ENCODE peak calls at places on chromosomes 7 and 10, in ten cellular contexts. O is lung, F is left ventricle myocardium inferior, N is coronary artery, P is ascending aorta, S is tibial nerve, G is psoas muscle, M is bronchial epithelial cell, U is right atrium auricular region, L is choroid plexus epithelial cell. I is an unnamed sample.

GRCh38 chr10:683448-684071 is 5.9 kb downstream of the DIP2C start:
- DNase-seq in O (no peak), F (no peak), N (no peak), P (peak), S (no peak), G (peak), M (no peak), U (no peak), L (peak), I (no peak)

GRCh38 chr7:141113131-141113530 is 39.3 kb downstream of the TMEM178B start:
- DNase-seq in O (no peak), F (no peak), N (no peak), P (no peak), S (no peak), G (no peak), M (no peak), U (no peak), L (no peak), I (no peak)

GRCh38 chr10:115335366-115335765 is 242.2 kb downstream of the ATRNL1 start:
- DNase-seq in O (no peak), F (no peak), N (no peak), P (no peak), S (no peak), G (no peak), M (peak), U (no peak), L (no peak), I (peak)

GRCh38 chr10:20207700-20208099 is 391.5 kb downstream of the PLXDC2 start:
- DNase-seq in O (no peak), F (no peak), N (no peak), P (no peak), S (no peak), G (no peak), M (no peak), U (no peak), L (no peak), I (no peak)

GRCh38 chr10:60978287-60979115 is 34.5 kb upstream of the RHOBTB1 start:
- DNase-seq in O (no peak), F (no peak), N (no peak), P (no peak), S (no peak), G (no peak), M (peak), U (no peak), L (no peak), I (peak)

GRCh38 chr10:76303682-76304316 is 872.4 kb downstream of the LRMDA start:
- DNase-seq in O (peak), F (peak), N (no peak), P (peak), S (peak), G (peak), M (peak), U (peak), L (peak), I (peak)

GRCh38 chr10:4343798-4344370 is 482.1 kb upstream of the AKR1E2 start:
- DNase-seq in O (no peak), F (no peak), N (no peak), P (no peak), S (no peak), G (no peak), M (no peak), U (no peak), L (peak), I (no peak)

GRCh38 chr10:71235808-71236207 is 23.4 kb downstream of the UNC5B start:
- DNase-seq in O (no peak), F (no peak), N (no peak), P (no peak), S (no peak), G (no peak), M (no peak), U (no peak), L (no peak), I (no peak)

GRCh38 chr7:155590215-155591023 is 44.1 kb upstream of the CNPY1 start:
- DNase-seq in O (peak), F (peak), N (no peak), P (no peak), S (no peak), G (no peak), M (no peak), U (no peak), L (peak), I (no peak)

GRCh38 chr7:17095001-17095574 is 203.4 kb upstream of the AHR start:
- DNase-seq in O (no peak), F (no peak), N (no peak), P (no peak), S (peak), G (no peak), M (peak), U (no peak), L (no peak), I (peak)

GRCh38 chr10:17510242-17510908 is 56.0 kb upstream of the ST8SIA6 start:
- DNase-seq in O (no peak), F (no peak), N (no peak), P (no peak), S (no peak), G (no peak), M (no peak), U (no peak), L (no peak), I (no peak)

GRCh38 chr10:127907411-127908105 is 655 bp downstream of the PTPRE start:
- DNase-seq in O (peak), F (peak), N (no peak), P (peak), S (no peak), G (peak), M (no peak), U (no peak), L (peak), I (no peak)

GRCh38 chr7:98168181-98168903 is 42.9 kb upstream of the BHLHA15 start:
- DNase-seq in O (peak), F (no peak), N (no peak), P (no peak), S (peak), G (no peak), M (peak), U (peak), L (peak), I (peak)

GRCh38 chr10:73094249-73094850 is 2.3 kb downstream of the P4HA1 start:
- DNase-seq in O (no peak), F (no peak), N (no peak), P (no peak), S (no peak), G (no peak), M (peak), U (no peak), L (peak), I (peak)

GRCh38 chr10:51010977-51011376 is 63.3 kb upstream of the PRKG1 start:
- DNase-seq in O (no peak), F (no peak), N (no peak), P (no peak), S (no peak), G (no peak), M (peak), U (no peak), L (peak), I (peak)

GRCh38 chr7:35548291-35548690 is 146.6 kb downstream of the HERPUD2 start:
- DNase-seq in O (no peak), F (no peak), N (no peak), P (no peak), S (no peak), G (no peak), M (no peak), U (peak), L (no peak), I (no peak)

GRCh38 chr7:6571160-6571779 is 6.0 kb upstream of the ZDHHC4 start:
- DNase-seq in O (no peak), F (no peak), N (no peak), P (no peak), S (no peak), G (no peak), M (peak), U (no peak), L (no peak), I (peak)

GRCh38 chr10:121155742-121156141 is 304.6 kb downstream of the WDR11 start:
- DNase-seq in O (peak), F (no peak), N (no peak), P (no peak), S (no peak), G (no peak), M (peak), U (no peak), L (no peak), I (no peak)
- TF ChIP-seq CTCF in O (no peak), F (no peak), N (no peak), P (no peak), S (no peak), G (no peak), M (no peak), U (no peak), L (no peak), I (no peak)

DNA sequence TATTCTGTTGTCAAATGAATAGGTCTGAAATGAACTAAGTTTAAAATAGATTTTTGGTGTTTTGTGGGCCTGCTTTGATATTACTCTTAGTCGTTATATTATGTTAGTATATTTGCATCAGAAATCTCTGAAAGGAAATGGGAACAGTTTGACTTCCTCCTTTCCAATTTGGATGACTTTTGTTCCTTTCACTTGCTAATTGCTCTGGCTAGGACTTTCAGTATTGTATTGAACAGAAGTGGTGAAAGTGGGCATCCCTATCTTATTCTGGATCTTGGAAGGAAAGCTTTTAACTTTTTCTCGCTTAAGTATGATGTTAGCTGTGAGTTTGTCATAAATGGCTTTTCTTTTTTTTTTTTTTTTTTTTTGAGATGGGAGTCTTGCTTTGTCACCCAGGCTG is 273.6 kb upstream of the DKK1 start:
- DNase-seq in O (no peak), F (no peak), N (no peak), P (no peak), S (no peak), G (no peak), M (no peak), U (no peak), L (no peak), I (no peak)
- H3K4me3 ChIP-seq in O (no peak), F (no peak), N (no peak), P (no peak), S (no peak), G (no peak), M (no peak), U (no peak), L (no peak), I (no peak)

DNA sequence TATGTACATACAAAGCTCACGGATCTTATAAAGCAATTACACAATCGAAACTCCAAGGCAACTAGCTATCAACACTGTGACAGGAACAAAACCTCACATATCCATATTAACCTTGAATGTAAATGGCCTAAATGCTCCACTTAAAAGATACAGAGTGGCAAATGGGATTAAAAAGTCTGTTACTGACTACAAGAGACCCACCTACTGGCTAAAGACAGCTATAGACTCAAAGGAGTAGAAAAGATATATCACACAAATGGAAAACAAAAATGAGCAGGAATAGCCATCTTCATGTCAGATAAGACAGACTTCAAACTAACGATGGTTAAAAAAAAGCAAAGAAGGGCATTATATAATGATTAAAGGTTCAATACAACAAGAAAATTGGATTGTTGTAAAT is 246.7 kb downstream of the ADRA2A start:
- DNase-seq in O (no peak), F (no peak), N (no peak), P (no peak), S (no peak), G (no peak), M (no peak), U (no peak), L (peak), I (no peak)
- TF ChIP-seq CTCF in O (no peak), F (peak), N (no peak), P (no peak), S (no peak), G (peak), M (no peak), U (no peak), L (no peak), I (no peak)

GRCh38 chr10:129760416-129760815 is 203.7 kb downstream of the EBF3 start:
- DNase-seq in O (no peak), F (no peak), N (peak), P (peak), S (no peak), G (no peak), M (no peak), U (no peak), L (no peak), I (no peak)
- H3K4me3 ChIP-seq in O (no peak), F (no peak), N (no peak), P (no peak), S (no peak), G (no peak), M (no peak), U (no peak), L (no peak), I (no peak)

DNA sequence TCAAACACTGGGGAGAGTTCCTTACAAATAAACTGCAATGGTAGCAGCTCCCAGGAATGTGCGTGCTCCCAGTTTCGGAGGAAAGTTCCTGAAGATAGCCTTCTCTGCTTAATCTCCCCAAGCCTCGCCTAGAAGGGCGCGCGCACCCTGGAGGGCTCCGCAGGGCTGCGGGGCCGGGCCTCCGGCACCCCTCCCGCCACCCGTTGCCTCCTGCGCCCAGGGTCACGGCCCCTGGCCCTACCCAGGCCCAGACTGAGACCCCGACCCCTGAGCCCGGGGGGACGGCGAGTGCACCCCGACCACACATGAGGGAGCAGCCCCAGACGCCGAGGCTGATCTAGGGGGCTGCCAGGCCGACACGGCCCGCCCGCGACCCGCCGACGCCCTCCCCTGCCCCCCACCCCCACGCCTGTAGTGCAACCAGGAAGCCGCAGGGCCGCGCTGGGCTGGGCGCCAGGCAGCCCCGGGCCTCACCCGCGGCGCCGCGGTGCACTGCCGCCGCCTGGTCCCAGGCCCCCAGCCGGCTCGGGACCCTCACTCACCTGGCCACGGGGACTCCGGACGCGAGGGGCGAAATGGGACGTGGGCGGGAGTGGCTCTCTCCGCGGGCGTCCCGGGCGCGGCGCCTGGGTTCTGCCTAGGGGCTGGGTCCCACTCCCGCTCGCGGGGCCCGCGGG is 398 bp downstream of the ANXA11 start:
- DNase-seq in O (no peak), F (peak), N (no peak), P (no peak), S (no peak), G (peak), M (no peak), U (no peak), L (no peak), I (no peak)
- TF ChIP-seq CTCF in O (no peak), F (no peak), N (no peak), P (no peak), S (no peak), G (no peak), M (no peak), U (no peak), L (no peak), I (no peak)

GRCh38 chr7:129853661-129854268 is 99.0 kb downstream of the UBE2H start:
- DNase-seq in O (no peak), F (no peak), N (no peak), P (no peak), S (no peak), G (no peak), M (peak), U (no peak), L (peak), I (peak)

GRCh38 chr7:129855234-129855673 is 97.5 kb downstream of the UBE2H start:
- DNase-seq in O (no peak), F (no peak), N (no peak), P (no peak), S (no peak), G (no peak), M (peak), U (no peak), L (peak), I (no peak)

GRCh38 chr7:129851810-129852209 is 101.0 kb downstream of the UBE2H start:
- DNase-seq in O (no peak), F (no peak), N (no peak), P (no peak), S (no peak), G (no peak), M (no peak), U (no peak), L (no peak), I (no peak)

GRCh38 chr7:129848436-129848835 is 104.3 kb downstream of the UBE2H start:
- DNase-seq in O (no peak), F (no peak), N (no peak), P (no peak), S (no peak), G (no peak), M (no peak), U (no peak), L (no peak), I (no peak)

DNA sequence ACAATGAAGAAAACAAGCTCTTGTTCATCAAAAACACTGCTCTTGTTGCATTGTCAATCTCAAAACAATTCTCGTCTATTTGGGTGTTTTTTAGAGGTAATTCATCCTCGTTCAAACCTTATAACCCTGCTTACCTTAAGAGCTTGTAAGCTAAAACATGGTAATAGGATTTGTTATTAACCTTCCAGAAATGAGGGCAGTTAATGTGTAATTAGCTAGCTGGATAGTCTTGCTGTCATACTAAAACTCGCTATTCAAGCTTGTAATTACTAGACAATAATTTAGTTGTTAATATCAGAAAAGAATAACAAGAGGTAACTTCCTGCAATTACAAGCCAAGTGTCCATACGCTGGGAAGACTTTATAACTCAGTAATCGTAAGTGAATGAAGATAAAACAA is 101.6 kb downstream of the UBE2H start:
- DNase-seq in O (no peak), F (no peak), N (no peak), P (no peak), S (no peak), G (no peak), M (no peak), U (no peak), L (no peak), I (no peak)
- H3K4me3 ChIP-seq in O (no peak), F (no peak), N (no peak), P (no peak), S (no peak), G (no peak), M (no peak), U (no peak), L (no peak), I (no peak)

GRCh38 chr10:32713560-32713959 is 244.5 kb downstream of the ITGB1 start:
- DNase-seq in O (no peak), F (no peak), N (no peak), P (no peak), S (no peak), G (no peak), M (no peak), U (no peak), L (peak), I (no peak)
- TF ChIP-seq CTCF in O (no peak), F (no peak), N (no peak), P (no peak), S (no peak), G (no peak), M (peak), U (no peak), L (peak), I (peak)

I was measured in epithelial cell of esophagus.